ENCODE peak calls at places on chromosome 18, in ten cellular contexts. L is heart right ventricle; C is aorta; T is pancreas; U is left ventricle myocardium inferior; B is CD8-positive, alpha-beta memory T cell; X is tibial artery; F is GM23338; I is psoas muscle; J is GM23248. H is an unnamed sample.

GRCh38 chr18:7635948-7636347 is 68.8 kb downstream of the PTPRM start:
- DNase-seq in L (no peak), C (no peak), T (no peak), U (no peak), B (no peak), X (no peak), F (no peak), I (no peak), J (no peak), H (no peak)

GRCh38 chr18:57113783-57114465 is 33.0 kb upstream of the BOD1L2 start:
- DNase-seq in L (no peak), C (no peak), T (no peak), U (no peak), B (no peak), X (no peak), F (no peak), I (no peak), J (no peak), H (no peak)

GRCh38 chr18:70322928-70323327 is 34.1 kb downstream of the SOCS6 start:
- DNase-seq in L (no peak), C (no peak), T (no peak), U (no peak), B (no peak), X (no peak), F (no peak), I (no peak), J (peak; percentile 52), H (no peak)

GRCh38 chr18:37783771-37784170 is 218.2 kb upstream of the CELF4 start:
- DNase-seq in L (no peak), C (no peak), T (no peak), U (no peak), B (no peak), X (no peak), F (no peak), I (no peak), J (no peak), H (no peak)

GRCh38 chr18:79401494-79402208 is 5.9 kb downstream of the NFATC1 start:
- DNase-seq in L (no peak), C (peak; percentile 60), T (no peak), U (peak; percentile 10), B (no peak), X (no peak), F (no peak), I (peak; percentile 65), J (no peak), H (peak; percentile 53)

GRCh38 chr18:34909637-34910364 is 131.4 kb upstream of the MAPRE2 start:
- DNase-seq in L (no peak), C (no peak), T (no peak), U (no peak), B (no peak), X (no peak), F (no peak), I (no peak), J (peak; percentile 61), H (no peak)

GRCh38 chr18:46700026-46700425 is 43.0 kb upstream of the LOXHD1 start:
- DNase-seq in L (no peak), C (no peak), T (no peak), U (no peak), B (no peak), X (no peak), F (no peak), I (no peak), J (no peak), H (no peak)

GRCh38 chr18:55593888-55594287 is 5.9 kb upstream of the TCF4 start:
- DNase-seq in L (no peak), C (no peak), T (no peak), U (no peak), B (no peak), X (no peak), F (no peak), I (no peak), J (peak; percentile 45), H (no peak)

GRCh38 chr18:25650201-25650941 is 298.4 kb upstream of the ZNF521 start:
- DNase-seq in L (no peak), C (no peak), T (no peak), U (no peak), B (no peak), X (no peak), F (no peak), I (no peak), J (peak; percentile 96), H (no peak)

GRCh38 chr18:7749510-7749981 is 182.4 kb downstream of the PTPRM start:
- DNase-seq in L (no peak), C (no peak), T (no peak), U (no peak), B (no peak), X (no peak), F (no peak), I (no peak), J (no peak), H (no peak)

GRCh38 chr18:24368749-24369148 is 28.9 kb downstream of the OSBPL1A start:
- DNase-seq in L (no peak), C (no peak), T (no peak), U (no peak), B (no peak), X (no peak), F (no peak), I (no peak), J (peak; percentile 2), H (no peak)

DNA sequence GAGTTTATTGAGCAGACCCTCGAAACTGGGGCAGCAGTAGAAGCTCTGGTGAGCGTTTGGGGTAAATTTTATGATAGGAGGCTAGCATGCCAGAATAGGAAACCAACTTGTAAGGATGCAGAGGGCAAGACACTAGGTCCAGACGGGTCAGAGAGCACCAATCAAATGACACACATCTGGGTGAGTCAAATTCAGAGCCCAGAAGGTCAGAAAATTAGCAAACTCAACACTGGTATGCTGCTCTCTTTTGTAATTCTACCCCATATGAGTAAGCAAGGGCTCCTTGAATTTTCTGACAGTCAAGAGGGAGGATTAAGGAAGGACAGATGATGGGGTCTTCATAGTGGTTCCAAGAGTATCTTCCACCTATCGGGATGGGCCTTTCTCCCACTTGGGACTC is 209.8 kb downstream of the BCL2 start:
- DNase-seq in L (no peak), C (no peak), T (no peak), U (no peak), B (no peak), X (no peak), F (no peak), I (no peak), J (no peak), H (no peak)
- H3K4me1 ChIP-seq in L (peaks cover 20% of the 10 kb centered on the region), C (peaks cover 2% of the 10 kb centered on the region), T (no peaks in the 10 kb centered on the region), U (peaks cover 17% of the 10 kb centered on the region), B (peaks cover 5% of the 10 kb centered on the region), X (peaks cover 30% of the 10 kb centered on the region), F (no peaks in the 10 kb centered on the region), I (peaks cover 7% of the 10 kb centered on the region), J (no peaks in the 10 kb centered on the region), H (peaks cover 6% of the 10 kb centered on the region)

GRCh38 chr18:23191952-23192662 is 56.8 kb downstream of the CABLES1 start:
- DNase-seq in L (peak; percentile 69), C (peak; percentile 76), T (peak; percentile 23), U (peak; percentile 68), B (no peak), X (no peak), F (no peak), I (peak; percentile 77), J (peak; percentile 79), H (peak; percentile 85)
- H3K4me1 ChIP-seq in L (peaks cover 27% of the 10 kb centered on the region), C (no peaks in the 10 kb centered on the region), T (no peaks in the 10 kb centered on the region), U (peaks cover 26% of the 10 kb centered on the region), B (no peaks in the 10 kb centered on the region), X (no peaks in the 10 kb centered on the region), F (peaks cover 15% of the 10 kb centered on the region), I (no peaks in the 10 kb centered on the region), J (peaks cover 21% of the 10 kb centered on the region), H (peaks cover 5% of the 10 kb centered on the region)

DNA sequence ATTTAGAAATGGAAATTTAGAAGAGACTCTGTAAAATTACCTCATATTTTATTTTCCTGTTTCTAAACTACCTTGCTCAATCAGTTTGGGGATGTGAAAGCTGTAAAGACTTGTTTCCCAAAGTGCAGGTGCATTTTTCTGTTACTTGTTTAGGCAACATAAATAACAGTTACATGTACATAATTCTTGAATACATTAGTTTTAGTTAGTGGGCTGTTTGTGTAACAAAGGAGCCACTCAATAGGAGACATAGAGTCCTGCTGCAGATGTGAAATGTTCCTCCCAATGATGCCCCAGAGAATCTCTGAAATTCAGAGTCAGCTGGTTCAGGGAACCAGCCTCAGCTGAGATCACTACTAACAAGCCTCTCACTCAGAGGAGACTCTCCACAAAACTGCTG is 91.6 kb upstream of the TWSG1 start:
- DNase-seq in L (no peak), C (no peak), T (no peak), U (no peak), B (no peak), X (no peak), F (peak; percentile 32), I (no peak), J (no peak), H (no peak)
- H3K4me1 ChIP-seq in L (peaks cover 12% of the 10 kb centered on the region), C (no peaks in the 10 kb centered on the region), T (no peaks in the 10 kb centered on the region), U (no peaks in the 10 kb centered on the region), B (no peaks in the 10 kb centered on the region), X (no peaks in the 10 kb centered on the region), F (peaks cover 29% of the 10 kb centered on the region), I (no peaks in the 10 kb centered on the region), J (no peaks in the 10 kb centered on the region), H (no peaks in the 10 kb centered on the region)

GRCh38 chr18:76445741-76446232 is 49.3 kb downstream of the ZNF516 start:
- DNase-seq in L (no peak), C (no peak), T (no peak), U (no peak), B (no peak), X (no peak), F (no peak), I (no peak), J (peak; percentile 55), H (no peak)

GRCh38 chr18:76448262-76449109 is 46.6 kb downstream of the ZNF516 start:
- DNase-seq in L (no peak), C (peak; percentile 30), T (no peak), U (no peak), B (no peak), X (no peak), F (no peak), I (no peak), J (peak; percentile 35), H (no peak)

GRCh38 chr18:76446746-76447267 is 48.2 kb downstream of the ZNF516 start:
- DNase-seq in L (no peak), C (no peak), T (no peak), U (no peak), B (no peak), X (no peak), F (no peak), I (no peak), J (peak; percentile 40), H (no peak)

GRCh38 chr18:76446321-76446720 is 48.7 kb downstream of the ZNF516 start:
- DNase-seq in L (no peak), C (no peak), T (no peak), U (no peak), B (no peak), X (no peak), F (no peak), I (no peak), J (peak; percentile 35), H (no peak)

GRCh38 chr18:76447268-76447890 is 47.7 kb downstream of the ZNF516 start:
- DNase-seq in L (no peak), C (no peak), T (no peak), U (no peak), B (no peak), X (no peak), F (no peak), I (peak; percentile 46), J (peak; percentile 81), H (no peak)
- H3K4me1 ChIP-seq in L (peaks cover 79% of the 10 kb centered on the region), C (no peaks in the 10 kb centered on the region), T (peaks cover 7% of the 10 kb centered on the region), U (peaks cover 82% of the 10 kb centered on the region), B (peaks cover 12% of the 10 kb centered on the region), X (peaks cover 32% of the 10 kb centered on the region), F (peaks cover 34% of the 10 kb centered on the region), I (peaks cover 58% of the 10 kb centered on the region), J (peaks cover 73% of the 10 kb centered on the region), H (peaks cover 13% of the 10 kb centered on the region)

GRCh38 chr18:44778788-44779187 is 98.1 kb downstream of the SETBP1 start:
- DNase-seq in L (no peak), C (no peak), T (peak; percentile 31), U (no peak), B (no peak), X (no peak), F (no peak), I (no peak), J (no peak), H (no peak)
- H3K4me1 ChIP-seq in L (peaks cover 6% of the 10 kb centered on the region), C (no peaks in the 10 kb centered on the region), T (peaks cover 30% of the 10 kb centered on the region), U (peaks cover 53% of the 10 kb centered on the region), B (no peaks in the 10 kb centered on the region), X (peaks cover 88% of the 10 kb centered on the region), F (peaks cover 4% of the 10 kb centered on the region), I (peaks cover 32% of the 10 kb centered on the region), J (peaks cover 11% of the 10 kb centered on the region), H (peaks cover 20% of the 10 kb centered on the region)

H was measured in right cardiac atrium.